ENCODE peak calls at places on chromosomes 3 and 15, in nine cellular contexts. One of them, this sample, is unnamed. For H3K4me1 and H3K27me3, the result is how much of the 10 kb centered on the place peaks cover.

GRCh38 chr15:43229977-43230376 is 9.2 kb upstream of the EPB42 start:
- DNase-seq in stomach: no peak
- DNase-seq in HepG2: no peak
- DNase-seq in neuronal stem cell: no peak
- DNase-seq in right atrium auricular region: no peak
- DNase-seq in SJSA1: no peak
- DNase-seq in CD8-positive, alpha-beta memory T cell: no peak
- DNase-seq in K562: no peak
- DNase-seq in tibial nerve: no peak
- DNase-seq in this sample: no peak

GRCh38 chr3:183823963-183824362 is 1.4 kb downstream of the MAP6D1 start:
- DNase-seq in HepG2: no peak
- DNase-seq in neuronal stem cell: no peak
- DNase-seq in right atrium auricular region: no peak
- DNase-seq in K562: no peak
- DNase-seq in CD8-positive, alpha-beta memory T cell: no peak
- DNase-seq in SJSA1: no peak
- DNase-seq in stomach: no peak
- DNase-seq in tibial nerve: no peak
- DNase-seq in this sample: no peak

GRCh38 chr3:142065344-142065743 is 84.0 kb downstream of the TFDP2 start:
- DNase-seq in SJSA1: no peak
- DNase-seq in neuronal stem cell: no peak
- DNase-seq in CD8-positive, alpha-beta memory T cell: no peak
- DNase-seq in K562: no peak
- DNase-seq in HepG2: no peak
- DNase-seq in right atrium auricular region: no peak
- DNase-seq in tibial nerve: no peak
- DNase-seq in stomach: no peak
- DNase-seq in this sample: no peak

GRCh38 chr3:42267878-42268277 is 1.9 kb upstream of the CCK start:
- DNase-seq in tibial nerve: no peak
- DNase-seq in K562: no peak
- DNase-seq in SJSA1: peak
- DNase-seq in CD8-positive, alpha-beta memory T cell: no peak
- DNase-seq in HepG2: no peak
- DNase-seq in stomach: no peak
- DNase-seq in right atrium auricular region: no peak
- DNase-seq in neuronal stem cell: no peak
- DNase-seq in this sample: no peak

GRCh38 chr15:88542342-88542733 is 4.1 kb downstream of the DET1 start:
- DNase-seq in neuronal stem cell: no peak
- DNase-seq in tibial nerve: no peak
- DNase-seq in K562: peak
- DNase-seq in HepG2: no peak
- DNase-seq in right atrium auricular region: no peak
- DNase-seq in stomach: no peak
- DNase-seq in SJSA1: no peak
- DNase-seq in CD8-positive, alpha-beta memory T cell: no peak
- DNase-seq in this sample: no peak

GRCh38 chr3:60053518-60054265 is 1003.9 kb upstream of the CFAP20DC start:
- DNase-seq in HepG2: no peak
- DNase-seq in neuronal stem cell: no peak
- DNase-seq in right atrium auricular region: no peak
- DNase-seq in K562: peak
- DNase-seq in tibial nerve: no peak
- DNase-seq in SJSA1: no peak
- DNase-seq in stomach: no peak
- DNase-seq in CD8-positive, alpha-beta memory T cell: no peak
- DNase-seq in this sample: no peak

GRCh38 chr15:83753872-83754493 is 100.1 kb downstream of the ADAMTSL3 start:
- DNase-seq in CD8-positive, alpha-beta memory T cell: no peak
- DNase-seq in tibial nerve: no peak
- DNase-seq in stomach: no peak
- DNase-seq in neuronal stem cell: no peak
- DNase-seq in HepG2: no peak
- DNase-seq in right atrium auricular region: no peak
- DNase-seq in SJSA1: no peak
- DNase-seq in K562: no peak
- DNase-seq in this sample: no peak

GRCh38 chr15:69484837-69485236 is 32.2 kb downstream of the RPLP1 start:
- DNase-seq in SJSA1: no peak
- DNase-seq in neuronal stem cell: no peak
- DNase-seq in right atrium auricular region: no peak
- DNase-seq in stomach: peak
- DNase-seq in CD8-positive, alpha-beta memory T cell: no peak
- DNase-seq in K562: no peak
- DNase-seq in HepG2: no peak
- DNase-seq in tibial nerve: no peak
- DNase-seq in this sample: no peak

GRCh38 chr15:101054991-101055390 is 135.8 kb downstream of the LRRK1 start:
- DNase-seq in neuronal stem cell: no peak
- DNase-seq in right atrium auricular region: peak
- DNase-seq in stomach: peak
- DNase-seq in CD8-positive, alpha-beta memory T cell: no peak
- DNase-seq in K562: no peak
- DNase-seq in SJSA1: peak
- DNase-seq in tibial nerve: peak
- DNase-seq in HepG2: no peak
- DNase-seq in this sample: no peak

GRCh38 chr3:193982258-193982659 is 153.7 kb upstream of the HES1 start:
- DNase-seq in HepG2: no peak
- DNase-seq in right atrium auricular region: peak
- DNase-seq in neuronal stem cell: no peak
- DNase-seq in CD8-positive, alpha-beta memory T cell: no peak
- DNase-seq in tibial nerve: peak
- DNase-seq in K562: no peak
- DNase-seq in stomach: peak
- DNase-seq in SJSA1: no peak
- DNase-seq in this sample: peak

GRCh38 chr3:63745757-63746156 is 73.3 kb upstream of the C3orf49 start:
- DNase-seq in SJSA1: no peak
- DNase-seq in stomach: no peak
- DNase-seq in tibial nerve: no peak
- DNase-seq in HepG2: no peak
- DNase-seq in neuronal stem cell: no peak
- DNase-seq in K562: no peak
- DNase-seq in CD8-positive, alpha-beta memory T cell: no peak
- DNase-seq in right atrium auricular region: no peak
- DNase-seq in this sample: no peak

GRCh38 chr15:68487087-68487843 is 55.3 kb upstream of the ITGA11 start:
- DNase-seq in tibial nerve: no peak
- DNase-seq in stomach: no peak
- DNase-seq in SJSA1: no peak
- DNase-seq in neuronal stem cell: no peak
- DNase-seq in right atrium auricular region: no peak
- DNase-seq in K562: no peak
- DNase-seq in HepG2: no peak
- DNase-seq in CD8-positive, alpha-beta memory T cell: no peak
- DNase-seq in this sample: no peak

GRCh38 chr15:80109388-80109787 is 43.4 kb upstream of the FAH start:
- DNase-seq in SJSA1: no peak
- DNase-seq in K562: no peak
- DNase-seq in neuronal stem cell: no peak
- DNase-seq in right atrium auricular region: no peak
- DNase-seq in stomach: no peak
- DNase-seq in HepG2: no peak
- DNase-seq in CD8-positive, alpha-beta memory T cell: no peak
- DNase-seq in tibial nerve: no peak
- DNase-seq in this sample: no peak

GRCh38 chr15:60553163-60553562 is 74.2 kb upstream of the ICE2 start:
- DNase-seq in HepG2: no peak
- DNase-seq in SJSA1: no peak
- DNase-seq in right atrium auricular region: no peak
- DNase-seq in tibial nerve: no peak
- DNase-seq in stomach: no peak
- DNase-seq in neuronal stem cell: no peak
- DNase-seq in CD8-positive, alpha-beta memory T cell: no peak
- DNase-seq in K562: no peak
- DNase-seq in this sample: no peak
- H3K4me1 ChIP-seq in HepG2: under half
- H3K4me1 ChIP-seq in SJSA1: under half
- H3K4me1 ChIP-seq in right atrium auricular region: under half
- H3K4me1 ChIP-seq in tibial nerve: under half
- H3K4me1 ChIP-seq in stomach: under half
- H3K4me1 ChIP-seq in neuronal stem cell: under half
- H3K4me1 ChIP-seq in CD8-positive, alpha-beta memory T cell: half or more
- H3K4me1 ChIP-seq in K562: under half
- H3K4me1 ChIP-seq in this sample: under half

DNA sequence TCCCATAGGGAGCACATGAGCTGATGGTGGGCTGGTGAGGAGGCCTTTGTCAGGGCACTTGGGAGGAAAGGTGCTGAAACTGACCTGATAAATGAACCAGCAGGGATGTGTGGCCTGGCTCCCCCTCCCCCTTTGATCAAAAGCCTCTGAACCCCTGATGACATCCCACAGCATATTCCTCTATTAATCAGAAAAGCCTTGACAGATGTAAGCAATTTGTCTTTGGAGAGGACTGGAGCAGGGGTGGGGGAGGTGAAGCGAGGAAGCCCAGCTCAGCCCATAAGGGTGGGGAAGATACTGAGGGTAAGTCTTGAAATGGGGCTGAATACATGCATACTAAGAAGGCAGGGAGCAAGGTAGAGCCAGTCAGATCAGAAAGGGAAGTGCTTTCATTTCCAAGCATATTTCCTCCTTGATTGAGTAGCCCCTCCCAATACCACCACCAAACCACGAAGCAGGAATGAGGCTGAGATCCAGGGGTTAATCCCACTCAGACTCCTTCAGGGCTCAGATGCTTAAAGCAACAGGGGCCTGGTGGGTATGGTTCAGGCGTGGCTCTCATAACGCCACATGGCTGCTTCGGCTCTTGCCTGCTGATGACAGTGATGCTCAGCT is 34.7 kb upstream of the MRPS22 start:
- DNase-seq in neuronal stem cell: no peak
- DNase-seq in tibial nerve: no peak
- DNase-seq in stomach: no peak
- DNase-seq in HepG2: no peak
- DNase-seq in K562: no peak
- DNase-seq in CD8-positive, alpha-beta memory T cell: no peak
- DNase-seq in right atrium auricular region: no peak
- DNase-seq in SJSA1: no peak
- DNase-seq in this sample: no peak
- H3K27ac ChIP-seq in neuronal stem cell: no peak
- H3K27ac ChIP-seq in tibial nerve: no peak
- H3K27ac ChIP-seq in stomach: no peak
- H3K27ac ChIP-seq in HepG2: no peak
- H3K27ac ChIP-seq in K562: peak
- H3K27ac ChIP-seq in CD8-positive, alpha-beta memory T cell: no peak
- H3K27ac ChIP-seq in right atrium auricular region: no peak
- H3K27ac ChIP-seq in SJSA1: peak
- H3K27ac ChIP-seq in this sample: no peak

DNA sequence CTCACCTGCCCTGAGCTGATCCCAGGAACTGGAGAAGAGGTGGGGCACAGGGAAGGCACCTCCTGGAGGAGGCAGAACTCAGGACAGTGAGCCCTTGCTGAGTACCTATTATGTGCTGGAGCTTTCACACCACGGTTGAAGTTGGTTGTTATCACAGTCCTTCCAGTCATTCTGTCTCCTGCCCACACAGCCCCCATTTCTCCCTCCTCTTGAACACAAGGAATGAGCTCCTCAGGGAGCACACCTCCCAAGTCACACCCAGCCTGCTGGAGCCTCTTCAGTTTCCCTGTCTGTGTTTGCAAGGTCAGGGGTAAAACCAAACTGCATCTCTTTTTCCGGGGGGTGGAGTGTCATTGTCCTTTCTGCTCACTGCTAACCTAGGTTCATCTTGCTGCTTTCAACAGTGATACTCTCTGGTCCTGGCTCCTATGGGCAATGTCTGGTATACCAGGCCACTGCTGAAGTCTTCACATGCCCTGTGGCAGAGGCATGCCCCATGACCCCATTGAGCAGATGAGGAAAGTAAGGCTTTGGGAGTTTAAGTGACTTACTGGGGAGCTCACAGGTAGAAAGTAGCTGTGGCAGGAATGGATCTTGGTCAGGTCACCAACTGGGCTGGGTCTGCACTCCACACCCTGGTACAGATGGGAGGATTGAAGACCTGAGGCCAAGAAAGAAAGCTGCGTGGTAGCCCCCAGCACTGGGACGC is 30.0 kb downstream of the C3orf18 start:
- DNase-seq in CD8-positive, alpha-beta memory T cell: no peak
- DNase-seq in stomach: no peak
- DNase-seq in neuronal stem cell: no peak
- DNase-seq in HepG2: no peak
- DNase-seq in tibial nerve: no peak
- DNase-seq in right atrium auricular region: no peak
- DNase-seq in SJSA1: no peak
- DNase-seq in K562: peak
- DNase-seq in this sample: no peak
- H3K27me3 ChIP-seq in CD8-positive, alpha-beta memory T cell: under half
- H3K27me3 ChIP-seq in stomach: under half
- H3K27me3 ChIP-seq in neuronal stem cell: under half
- H3K27me3 ChIP-seq in HepG2: half or more
- H3K27me3 ChIP-seq in tibial nerve: under half
- H3K27me3 ChIP-seq in right atrium auricular region: under half
- H3K27me3 ChIP-seq in SJSA1: under half
- H3K27me3 ChIP-seq in K562: under half
- H3K27me3 ChIP-seq in this sample: under half

GRCh38 chr3:14228611-14229470 is 50.2 kb downstream of the LSM3 start:
- DNase-seq in K562: no peak
- DNase-seq in HepG2: no peak
- DNase-seq in neuronal stem cell: no peak
- DNase-seq in right atrium auricular region: no peak
- DNase-seq in CD8-positive, alpha-beta memory T cell: no peak
- DNase-seq in stomach: no peak
- DNase-seq in tibial nerve: no peak
- DNase-seq in SJSA1: no peak
- DNase-seq in this sample: no peak
- H3K4me1 ChIP-seq in K562: under half
- H3K4me1 ChIP-seq in HepG2: under half
- H3K4me1 ChIP-seq in neuronal stem cell: under half
- H3K4me1 ChIP-seq in right atrium auricular region: under half
- H3K4me1 ChIP-seq in CD8-positive, alpha-beta memory T cell: under half
- H3K4me1 ChIP-seq in stomach: under half
- H3K4me1 ChIP-seq in tibial nerve: under half
- H3K4me1 ChIP-seq in SJSA1: half or more
- H3K4me1 ChIP-seq in this sample: under half